ENCODE peak calls at places on chromosomes 7 and 10, in seven cellular contexts. H, V, F, I, D, G and N are unnamed samples.

GRCh38 chr7:79282882-79283602 is 170.4 kb downstream of the MAGI2 start:
- DNase-seq in H (no peak), V (no peak), F (no peak), I (no peak), D (no peak), G (peak; percentile 18), N (no peak)

GRCh38 chr10:25641576-25641975 is 292.5 kb upstream of the MYO3A start:
- DNase-seq in H (no peak), V (no peak), F (no peak), I (no peak), D (no peak), G (no peak), N (no peak)

GRCh38 chr7:104040666-104041065 is 51.2 kb upstream of the RELN start:
- DNase-seq in H (no peak), V (no peak), F (no peak), I (no peak), D (no peak), G (no peak), N (no peak)

GRCh38 chr7:41834805-41835694 is 132.2 kb upstream of the INHBA start:
- DNase-seq in H (no peak), V (no peak), F (peak; percentile 44), I (no peak), D (no peak), G (peak; percentile 40), N (no peak)

GRCh38 chr10:54402576-54402975 is 398.5 kb downstream of the PCDH15 start:
- DNase-seq in H (no peak), V (no peak), F (peak; percentile 33), I (no peak), D (no peak), G (no peak), N (no peak)

GRCh38 chr10:61545170-61545569 is 92.0 kb upstream of the TMEM26 start:
- DNase-seq in H (no peak), V (no peak), F (no peak), I (no peak), D (no peak), G (no peak), N (no peak)

GRCh38 chr10:88707429-88708110 is 1.5 kb downstream of the LIPK start:
- DNase-seq in H (no peak), V (peak; percentile 10), F (no peak), I (no peak), D (no peak), G (peak; percentile 32), N (no peak)

GRCh38 chr7:151512353-151512752 is 7.3 kb downstream of the RHEB start:
- DNase-seq in H (no peak), V (no peak), F (no peak), I (no peak), D (no peak), G (no peak), N (no peak)

GRCh38 chr7:17490825-17491224 is 192.4 kb downstream of the AHR start:
- DNase-seq in H (no peak), V (no peak), F (no peak), I (no peak), D (no peak), G (no peak), N (no peak)

GRCh38 chr10:70323143-70323696 is 39.4 kb upstream of the NPFFR1 start:
- DNase-seq in H (no peak), V (no peak), F (no peak), I (no peak), D (no peak), G (no peak), N (no peak)

GRCh38 chr7:17132726-17133125 is 165.7 kb upstream of the AHR start:
- DNase-seq in H (no peak), V (no peak), F (no peak), I (no peak), D (no peak), G (no peak), N (no peak)

GRCh38 chr10:100710151-100710871 is 35.1 kb upstream of the PAX2 start:
- DNase-seq in H (no peak), V (no peak), F (peak; percentile 65), I (no peak), D (no peak), G (no peak), N (peak; percentile 79)

GRCh38 chr10:78520737-78521430 is 487.2 kb downstream of the RPS24 start:
- DNase-seq in H (no peak), V (no peak), F (no peak), I (no peak), D (no peak), G (peak; percentile 30), N (no peak)

GRCh38 chr10:3735175-3735574 is 49.8 kb downstream of the KLF6 start:
- DNase-seq in H (no peak), V (no peak), F (no peak), I (no peak), D (no peak), G (no peak), N (no peak)

GRCh38 chr7:66554326-66554725 is 74.4 kb upstream of the KCTD7 start:
- DNase-seq in H (no peak), V (no peak), F (no peak), I (no peak), D (no peak), G (no peak), N (no peak)

GRCh38 chr7:26147030-26147429 is 5.0 kb upstream of the NFE2L3 start:
- DNase-seq in H (no peak), V (no peak), F (no peak), I (no peak), D (no peak), G (no peak), N (peak; percentile 74)

GRCh38 chr10:2362331-2362730 is 625.0 kb upstream of the ADARB2 start:
- DNase-seq in H (no peak), V (no peak), F (no peak), I (no peak), D (no peak), G (no peak), N (no peak)

GRCh38 chr7:38318803-38319416 is 45.5 kb upstream of the TARP start:
- DNase-seq in H (no peak), V (no peak), F (peak; percentile 38), I (no peak), D (no peak), G (peak; percentile 83), N (no peak)

GRCh38 chr10:119667562-119668328 is 16.6 kb downstream of the BAG3 start:
- DNase-seq in H (no peak), V (no peak), F (peak; percentile 78), I (no peak), D (peak; percentile 65), G (peak; percentile 94), N (no peak)

GRCh38 chr10:79268100-79268670 is 79.1 kb upstream of the PPIF start:
- DNase-seq in H (no peak), V (no peak), F (no peak), I (no peak), D (no peak), G (peak; percentile 72), N (no peak)

GRCh38 chr7:79528421-79528820 is 75.0 kb upstream of the MAGI2 start:
- DNase-seq in H (no peak), V (no peak), F (no peak), I (no peak), D (no peak), G (no peak), N (no peak)

GRCh38 chr7:148697950-148698396 is 730 bp upstream of the CUL1 start:
- DNase-seq in H (no peak), V (no peak), F (peak; percentile 45), I (no peak), D (no peak), G (no peak), N (no peak)

GRCh38 chr7:157829491-157829890 is 492.7 kb downstream of the DNAJB6 start:
- DNase-seq in H (no peak), V (no peak), F (no peak), I (no peak), D (no peak), G (no peak), N (peak; percentile 41)

GRCh38 chr10:133329401-133330202 is 7.1 kb downstream of the CALY start:
- DNase-seq in H (peak; percentile 84), V (peak; percentile 89), F (peak; percentile 94), I (peak; percentile 59), D (peak; percentile 77), G (peak; percentile 91), N (peak; percentile 81)

GRCh38 chr7:156041398-156041797 is 229.1 kb upstream of the SHH start:
- DNase-seq in H (no peak), V (no peak), F (no peak), I (no peak), D (no peak), G (no peak), N (no peak)

GRCh38 chr10:5589071-5589962 is 64.6 kb downstream of the CALML3 start:
- DNase-seq in H (no peak), V (no peak), F (no peak), I (no peak), D (no peak), G (no peak), N (no peak)

GRCh38 chr7:2508327-2509231 is 11.0 kb upstream of the LFNG start:
- DNase-seq in H (peak; percentile 62), V (no peak), F (peak; percentile 63), I (no peak), D (no peak), G (peak; percentile 78), N (peak; percentile 67)

GRCh38 chr7:55469271-55469681 is 103.0 kb downstream of the VOPP1 start:
- DNase-seq in H (no peak), V (no peak), F (no peak), I (no peak), D (no peak), G (no peak), N (no peak)

GRCh38 chr7:128203710-128204214 is 37.3 kb upstream of the LEP start:
- DNase-seq in H (no peak), V (no peak), F (no peak), I (no peak), D (no peak), G (no peak), N (no peak)

GRCh38 chr7:47513741-47514241 is 68.1 kb downstream of the TNS3 start:
- DNase-seq in H (no peak), V (no peak), F (no peak), I (no peak), D (no peak), G (peak; percentile 74), N (no peak)

GRCh38 chr10:3193751-3194150 is 21.2 kb upstream of the PITRM1 start:
- DNase-seq in H (no peak), V (no peak), F (no peak), I (no peak), D (no peak), G (no peak), N (no peak)

GRCh38 chr7:120760050-120760449 is 97.9 kb downstream of the TSPAN12 start:
- DNase-seq in H (no peak), V (no peak), F (no peak), I (no peak), D (no peak), G (no peak), N (no peak)

GRCh38 chr7:154973381-154973780 is 29.5 kb downstream of the PAXIP1 start:
- DNase-seq in H (no peak), V (no peak), F (no peak), I (no peak), D (no peak), G (no peak), N (no peak)

GRCh38 chr10:18325410-18325809 is 185.2 kb downstream of the CACNB2 start:
- DNase-seq in H (no peak), V (no peak), F (no peak), I (no peak), D (no peak), G (no peak), N (no peak)

GRCh38 chr7:147406521-147407115 is 1183.9 kb upstream of the C7orf33 start:
- DNase-seq in H (no peak), V (no peak), F (no peak), I (no peak), D (no peak), G (peak; percentile 44), N (no peak)

GRCh38 chr7:155316427-155317113 is 18.9 kb downstream of the INSIG1 start:
- DNase-seq in H (no peak), V (no peak), F (no peak), I (no peak), D (no peak), G (no peak), N (no peak)

GRCh38 chr10:33228426-33228825 is 106.0 kb downstream of the NRP1 start:
- DNase-seq in H (no peak), V (no peak), F (no peak), I (no peak), D (no peak), G (no peak), N (no peak)

GRCh38 chr10:33306756-33307519 is 27.5 kb downstream of the NRP1 start:
- DNase-seq in H (no peak), V (no peak), F (no peak), I (no peak), D (no peak), G (peak; percentile 18), N (no peak)